ENCODE peak calls at places on chromosomes 2 and 18, in six cellular contexts. B is ovary, W is cardiac muscle cell, L is neural progenitor cell, K is GM23338, J is lower lobe of right lung. Y is an unnamed sample.

GRCh38 chr2:3268705-3269029 is 109.0 kb downstream of the EIPR1 start:
- DNase-seq in W (no peak), B (no peak), L (no peak), K (no peak), J (peak; percentile 20), Y (no peak)

GRCh38 chr2:210318891-210319290 is 3.9 kb upstream of the MYL1 start:
- DNase-seq in K (no peak), L (no peak), J (no peak), B (no peak), W (no peak), Y (no peak)

GRCh38 chr18:2534906-2535305 is 36.4 kb downstream of the METTL4 start:
- DNase-seq in B (no peak), K (no peak), W (no peak), J (no peak), L (no peak), Y (no peak)

GRCh38 chr2:158098171-158098570 is 3.5 kb upstream of the UPP2 start:
- DNase-seq in K (peak; percentile 11), B (no peak), L (no peak), J (no peak), W (no peak), Y (no peak)

GRCh38 chr18:52897611-52898010 is 557.6 kb downstream of the DCC start:
- DNase-seq in K (no peak), W (no peak), J (no peak), B (no peak), L (no peak), Y (no peak)

GRCh38 chr18:2547477-2548087 is 23.7 kb downstream of the METTL4 start:
- DNase-seq in L (peak; percentile 65), J (no peak), B (no peak), W (peak; percentile 63), K (peak; percentile 54), Y (no peak)

GRCh38 chr2:68458962-68459361 is 8.1 kb downstream of the FBXO48 start:
- DNase-seq in J (no peak), L (no peak), B (no peak), W (no peak), K (no peak), Y (peak; percentile 5)

GRCh38 chr2:239396881-239397681 is 3.7 kb downstream of the HDAC4 start:
- DNase-seq in L (no peak), B (no peak), K (peak; percentile 40), W (peak; percentile 10), J (peak; percentile 58), Y (no peak)

GRCh38 chr18:12325726-12326245 is 17.7 kb downstream of the TUBB6 start:
- DNase-seq in L (no peak), J (no peak), B (no peak), K (no peak), W (no peak), Y (no peak)

GRCh38 chr2:102618452-102619413 is 620 bp upstream of the SLC9A2 start:
- DNase-seq in J (peak; percentile 60), K (peak; percentile 63), L (peak; percentile 62), W (peak; percentile 61), B (no peak), Y (peak; percentile 10)

GRCh38 chr18:45954070-45954712 is 12.9 kb downstream of the EPG5 start:
- DNase-seq in K (no peak), J (no peak), L (no peak), W (no peak), B (no peak), Y (peak; percentile 77)

GRCh38 chr18:24248359-24248758 is 109.5 kb downstream of the CABYR start:
- DNase-seq in K (no peak), J (no peak), B (no peak), L (no peak), W (peak; percentile 43), Y (no peak)

GRCh38 chr18:8982416-8983183 is 119.9 kb upstream of the NDUFV2 start:
- DNase-seq in B (no peak), K (peak; percentile 71), W (peak; percentile 41), J (no peak), L (peak; percentile 69), Y (peak; percentile 33)

GRCh38 chr18:60910534-60910933 is 422.7 kb upstream of the CDH20 start:
- DNase-seq in J (no peak), B (no peak), K (no peak), L (no peak), W (no peak), Y (peak; percentile 12)

GRCh38 chr2:159904565-159905281 is 106.7 kb upstream of the CD302 start:
- DNase-seq in W (peak; percentile 58), B (peak; percentile 51), L (peak; percentile 76), K (peak; percentile 94), J (peak; percentile 90), Y (peak; percentile 8)

GRCh38 chr2:46297546-46298271 is 502 bp downstream of the EPAS1 start:
- DNase-seq in L (peak; percentile 57), W (peak; percentile 28), B (peak; percentile 74), J (peak; percentile 91), K (peak; percentile 78), Y (peak; percentile 59)

GRCh38 chr2:53202063-53202462 is 565.5 kb upstream of the CHAC2 start:
- DNase-seq in K (peak; percentile 5), J (no peak), B (no peak), L (no peak), W (peak; percentile 32), Y (peak; percentile 25)

GRCh38 chr2:189791338-189792042 is 7.2 kb downstream of the PMS1 start:
- DNase-seq in K (no peak), B (no peak), J (no peak), W (no peak), L (no peak), Y (no peak)

GRCh38 chr2:242041816-242042215 is 172.3 kb downstream of the RTP5 start:
- DNase-seq in J (no peak), L (no peak), K (no peak), W (no peak), B (no peak), Y (no peak)

GRCh38 chr2:61117534-61117933 is 44.5 kb upstream of the C2orf74 start:
- DNase-seq in B (no peak), L (no peak), K (no peak), J (no peak), W (no peak), Y (no peak)

GRCh38 chr2:29332540-29332939 is 217.3 kb downstream of the CLIP4 start:
- DNase-seq in K (no peak), L (no peak), W (no peak), B (no peak), J (no peak), Y (no peak)

GRCh38 chr2:138455691-138456090 is 45.9 kb upstream of the SPOPL start:
- DNase-seq in K (no peak), J (no peak), L (no peak), B (no peak), W (no peak), Y (no peak)

GRCh38 chr18:37598966-37599896 is 33.6 kb upstream of the CELF4 start:
- DNase-seq in K (no peak), L (no peak), J (no peak), W (no peak), B (no peak), Y (no peak)

GRCh38 chr2:9988320-9988719 is 36.8 kb downstream of the GRHL1 start:
- DNase-seq in K (no peak), B (no peak), L (no peak), W (no peak), J (no peak), Y (no peak)

GRCh38 chr2:9990735-9991134 is 39.2 kb downstream of the GRHL1 start:
- DNase-seq in W (no peak), K (peak; percentile 30), B (no peak), J (no peak), L (no peak), Y (peak; percentile 89)

GRCh38 chr2:9991829-9992273 is 40.4 kb downstream of the GRHL1 start:
- DNase-seq in W (no peak), J (no peak), B (no peak), K (no peak), L (no peak), Y (peak; percentile 73)

GRCh38 chr2:9993490-9994165 is 42.1 kb downstream of the GRHL1 start:
- DNase-seq in J (no peak), K (no peak), B (no peak), W (no peak), L (no peak), Y (no peak)

GRCh38 chr2:9991221-9991620 is 39.7 kb downstream of the GRHL1 start:
- DNase-seq in L (no peak), B (no peak), K (no peak), W (no peak), J (no peak), Y (no peak)
- H3K4me3 ChIP-seq in L (no peak overlapping the region), B (no peak overlapping the region), K (no peak overlapping the region), W (no peak overlapping the region), J (no peak overlapping the region), Y (no peak overlapping the region)

DNA sequence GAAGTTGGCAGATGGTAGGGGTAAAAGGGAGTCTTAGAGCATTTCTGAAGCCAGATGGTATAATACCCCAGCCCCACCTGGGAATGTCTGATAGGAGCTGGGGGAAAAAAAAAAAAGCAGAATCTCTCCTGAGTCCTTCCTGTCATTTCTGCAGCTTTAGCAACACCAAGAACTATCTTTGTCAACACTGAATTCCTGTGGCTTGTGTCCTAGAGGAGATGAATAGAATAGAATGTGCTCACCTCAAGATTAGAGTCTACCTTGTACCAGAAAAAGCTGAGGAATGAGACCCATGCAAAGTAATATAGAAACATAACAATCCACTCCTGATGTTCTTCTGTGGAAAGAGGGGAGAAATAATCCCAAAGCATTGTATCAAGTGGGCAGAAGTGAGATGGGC is 102.0 kb downstream of the XRCC5 start:
- DNase-seq in B (no peak), L (no peak), K (no peak), W (no peak), J (no peak), Y (no peak)
- H3K36me3 ChIP-seq in B (no peaks in the 10 kb centered on the region), L (peaks cover 1% of the 10 kb centered on the region), K (peaks cover 12% of the 10 kb centered on the region), W (peaks cover 13% of the 10 kb centered on the region), J (peaks cover 35% of the 10 kb centered on the region), Y (peaks cover 73% of the 10 kb centered on the region)

DNA sequence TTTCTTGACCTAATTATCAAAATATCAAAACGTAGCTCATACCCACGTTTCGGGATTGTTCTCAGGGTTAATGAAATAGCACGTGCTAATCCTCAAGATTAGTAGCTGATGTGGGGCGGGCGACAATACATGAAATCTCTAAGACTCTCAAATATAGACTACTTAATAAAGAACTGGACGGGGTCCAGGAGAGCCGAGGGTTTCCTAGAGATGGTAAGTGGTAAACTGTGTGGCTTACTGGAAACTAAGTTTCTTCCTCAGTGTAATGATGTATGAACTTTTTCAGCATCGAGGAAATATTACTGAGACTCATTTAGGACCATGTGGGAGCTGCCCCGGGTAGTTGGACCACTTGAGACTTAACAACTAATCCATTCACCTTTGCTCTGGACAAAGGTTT is 453.3 kb upstream of the SALL3 start:
- DNase-seq in J (no peak), W (no peak), B (no peak), K (no peak), L (no peak), Y (no peak)
- H3K4me3 ChIP-seq in J (no peak overlapping the region), W (no peak overlapping the region), B (no peak overlapping the region), K (no peak overlapping the region), L (no peak overlapping the region), Y (no peak overlapping the region)

GRCh38 chr18:79712206-79712857 is 32.7 kb downstream of the CTDP1 start:
- DNase-seq in W (no peak), J (no peak), K (no peak), B (no peak), L (no peak), Y (no peak)

GRCh38 chr18:79713341-79713740 is 33.7 kb downstream of the CTDP1 start:
- DNase-seq in K (no peak), J (no peak), W (no peak), L (no peak), B (no peak), Y (no peak)

GRCh38 chr18:79715280-79715679 is 35.7 kb downstream of the CTDP1 start:
- DNase-seq in W (no peak), B (no peak), J (peak; percentile 20), L (no peak), K (no peak), Y (no peak)

GRCh38 chr18:79717059-79717458 is 37.5 kb downstream of the CTDP1 start:
- DNase-seq in J (peak; percentile 34), B (no peak), K (no peak), W (no peak), L (no peak), Y (no peak)

GRCh38 chr18:79714531-79715240 is 35.1 kb downstream of the CTDP1 start:
- DNase-seq in B (no peak), J (peak; percentile 41), K (no peak), W (no peak), L (no peak), Y (no peak)
- H3K36me3 ChIP-seq in B (no peaks in the 10 kb centered on the region), J (peaks cover 96% of the 10 kb centered on the region), K (no peaks in the 10 kb centered on the region), W (peaks cover 6% of the 10 kb centered on the region), L (no peaks in the 10 kb centered on the region), Y (peaks cover 6% of the 10 kb centered on the region)

Y was measured in MG63.